ENCODE peak calls at places on chromosome 1, in five cellular contexts. H is nephron progenitor cell, O is HCEC 1CT, B is ovary, T is mesenchymal stem cell. W is an unnamed sample.

GRCh38 chr1:228148971-228149340 is 774 bp upstream of the GJC2 start:
- DNase-seq in H (no peak), T (no peak), B (no peak), O (no peak), W (no peak)

GRCh38 chr1:211305044-211305443 is 21.6 kb upstream of the TRAF5 start:
- DNase-seq in T (no peak), H (no peak), O (peak; percentile 55), B (no peak), W (peak; percentile 24)

GRCh38 chr1:174469687-174470086 is 21.9 kb downstream of the GPR52 start:
- DNase-seq in B (no peak), O (no peak), H (no peak), T (no peak), W (no peak)

GRCh38 chr1:70992521-70992920 is 55.1 kb downstream of the PTGER3 start:
- DNase-seq in B (no peak), T (no peak), H (no peak), O (no peak), W (no peak)

GRCh38 chr1:245475116-245475515 is 320.3 kb downstream of the KIF26B start:
- DNase-seq in H (no peak), O (no peak), B (no peak), T (peak; percentile 69), W (no peak)

GRCh38 chr1:185408675-185409270 is 91.7 kb upstream of the IVNS1ABP start:
- DNase-seq in O (no peak), T (no peak), B (no peak), H (no peak), W (no peak)

GRCh38 chr1:99481391-99481996 is 164.4 kb upstream of the PALMD start:
- DNase-seq in O (peak; percentile 57), H (peak; percentile 49), T (peak; percentile 60), B (no peak), W (peak; percentile 71)

GRCh38 chr1:42720868-42721267 is 19.2 kb downstream of the CLDN19 start:
- DNase-seq in T (no peak), B (no peak), O (no peak), H (no peak), W (no peak)

GRCh38 chr1:8047112-8047511 is 21.0 kb upstream of the ERRFI1 start:
- DNase-seq in T (peak; percentile 94), O (peak; percentile 85), B (no peak), H (no peak), W (no peak)

GRCh38 chr1:94743866-94744265 is 76.3 kb upstream of the SLC44A3 start:
- DNase-seq in B (no peak), O (no peak), H (no peak), T (peak; percentile 61), W (no peak)

W was measured in heart right ventricle.